ENCODE peak calls at places on chromosomes 13 and 19, in six cellular contexts. Y, L, Q, H, U and V are unnamed samples.

GRCh38 chr13:99686157-99686572 is 184.9 kb downstream of the TM9SF2 start:
- DNase-seq in L (no peak), H (peak), Y (no peak), U (no peak), Q (no peak), V (peak)

GRCh38 chr13:33624740-33625139 is 193.2 kb upstream of the RFC3 start:
- DNase-seq in U (no peak), Y (no peak), Q (no peak), H (no peak), L (no peak), V (no peak)

GRCh38 chr13:51687928-51688714 is 103.9 kb downstream of the WDFY2 start:
- DNase-seq in H (peak), U (no peak), L (no peak), Q (no peak), Y (no peak), V (no peak)

GRCh38 chr13:19864339-19865309 is 1.2 kb upstream of the ZMYM5 start:
- DNase-seq in U (peak), Y (peak), Q (peak), L (peak), H (peak), V (peak)

GRCh38 chr13:110458594-110459365 is 102.7 kb downstream of the RAB20 start:
- DNase-seq in U (no peak), Y (no peak), L (no peak), H (no peak), Q (no peak), V (no peak)

GRCh38 chr19:2494084-2494446 is 18.1 kb downstream of the GADD45B start:
- DNase-seq in H (no peak), L (no peak), Y (no peak), U (no peak), Q (no peak), V (no peak)

GRCh38 chr13:47661076-47661475 is 340.0 kb downstream of the SUCLA2 start:
- DNase-seq in Q (no peak), U (no peak), H (no peak), Y (no peak), L (no peak), V (no peak)

GRCh38 chr19:5150902-5151741 is 182.2 kb downstream of the KDM4B start:
- DNase-seq in Q (no peak), H (no peak), U (no peak), Y (no peak), L (no peak), V (no peak)

GRCh38 chr19:13430790-13431582 is 75.3 kb downstream of the CACNA1A start:
- DNase-seq in L (peak), Q (peak), Y (peak), U (peak), H (peak), V (peak)

GRCh38 chr13:75442736-75443234 is 39.2 kb downstream of the TBC1D4 start:
- DNase-seq in U (no peak), Y (no peak), H (no peak), L (no peak), Q (no peak), V (no peak)

GRCh38 chr13:40537146-40537895 is 129.1 kb downstream of the FOXO1 start:
- DNase-seq in H (peak), Q (no peak), L (no peak), U (no peak), Y (no peak), V (no peak)

GRCh38 chr19:7637374-7638256 is 705 bp downstream of the STXBP2 start:
- DNase-seq in Q (no peak), Y (no peak), L (no peak), U (no peak), H (peak), V (no peak)

GRCh38 chr19:1105873-1106840 is 2.4 kb downstream of the GPX4 start:
- DNase-seq in H (no peak), L (no peak), Q (no peak), U (no peak), Y (no peak), V (no peak)

GRCh38 chr13:61575941-61576340 is 160.3 kb upstream of the PCDH20 start:
- DNase-seq in L (no peak), Q (no peak), U (no peak), H (no peak), Y (no peak), V (no peak)

GRCh38 chr19:11513946-11514345 is 8.3 kb upstream of the ZNF653 start:
- DNase-seq in Q (no peak), Y (no peak), L (no peak), H (no peak), U (no peak), V (no peak)

GRCh38 chr13:40666905-40667621 is 622 bp upstream of the FOXO1 start:
- DNase-seq in U (peak), H (peak), L (peak), Y (no peak), Q (no peak), V (peak)

GRCh38 chr13:108629353-108629752 is at the start of gene MYO16:
- DNase-seq in L (no peak), Y (no peak), U (no peak), H (peak), Q (no peak), V (no peak)

GRCh38 chr19:35120492-35120891 is 4.9 kb downstream of the FXYD3 start:
- DNase-seq in H (no peak), Q (no peak), L (no peak), U (no peak), Y (peak), V (no peak)

GRCh38 chr19:17325881-17326594 is 8.6 kb downstream of the ANO8 start:
- DNase-seq in Y (peak), L (no peak), H (no peak), Q (no peak), U (no peak), V (no peak)

GRCh38 chr19:7529610-7530490 is 5.7 kb upstream of the PNPLA6 start:
- DNase-seq in Q (no peak), L (no peak), H (no peak), Y (no peak), U (no peak), V (no peak)

GRCh38 chr13:111145506-111145905 is 30.4 kb downstream of the ARHGEF7 start:
- DNase-seq in L (no peak), Y (no peak), Q (no peak), H (no peak), U (no peak), V (no peak)

GRCh38 chr19:30112171-30112570 is 170.1 kb downstream of the URI1 start:
- DNase-seq in H (no peak), Q (no peak), U (no peak), Y (no peak), L (no peak), V (no peak)

GRCh38 chr13:45718992-45719391 is 16.9 kb downstream of the CBY2 start:
- DNase-seq in U (no peak), Y (no peak), Q (no peak), H (peak), L (no peak), V (no peak)

GRCh38 chr19:31715249-31715944 is 366.2 kb upstream of the TSHZ3 start:
- DNase-seq in L (no peak), Q (no peak), Y (peak), H (no peak), U (no peak), V (no peak)

GRCh38 chr13:106401081-106401480 is 134.4 kb downstream of the EFNB2 start:
- DNase-seq in H (no peak), L (no peak), Y (no peak), U (no peak), Q (no peak), V (no peak)

GRCh38 chr13:113930711-113931637 is 42.9 kb downstream of the C13orf46 start:
- DNase-seq in Y (no peak), H (no peak), Q (peak), L (no peak), U (peak), V (peak)

GRCh38 chr13:114064516-114065140 is 67.8 kb downstream of the RASA3 start:
- DNase-seq in L (no peak), Q (no peak), H (peak), U (no peak), Y (no peak), V (no peak)

GRCh38 chr19:49894011-49894664 is 2.5 kb downstream of the IL4I1 start:
- DNase-seq in H (no peak), Q (no peak), L (no peak), Y (no peak), U (no peak), V (no peak)

GRCh38 chr13:102901056-102901455 is 55.2 kb downstream of the ERCC5 start:
- DNase-seq in L (no peak), Q (no peak), H (no peak), U (no peak), Y (no peak), V (no peak)

GRCh38 chr19:45294291-45295029 is 28.2 kb downstream of the CKM start:
- DNase-seq in Y (no peak), H (no peak), L (no peak), U (no peak), Q (no peak), V (no peak)

GRCh38 chr13:95128045-95128643 is 173.1 kb downstream of the ABCC4 start:
- DNase-seq in U (no peak), H (peak), L (no peak), Q (no peak), Y (no peak), V (no peak)